ENCODE peak calls at places on chromosomes 12 and 14, in five cellular contexts. One of them, this sample, is unnamed.

GRCh38 chr14:20623798-20624197 is 17.7 kb downstream of the OR6S1 start:
- DNase-seq in RCC 7860: no peak
- DNase-seq in left ventricle myocardium inferior: no peak
- DNase-seq in GM04504: no peak
- DNase-seq in non-pigmented ciliary epithelial cell: no peak
- DNase-seq in this sample: no peak

GRCh38 chr12:31034372-31034771 is 39.3 kb upstream of the DDX11 start:
- DNase-seq in RCC 7860: peak; percentile 19
- DNase-seq in left ventricle myocardium inferior: no peak
- DNase-seq in GM04504: no peak
- DNase-seq in non-pigmented ciliary epithelial cell: no peak
- DNase-seq in this sample: no peak

GRCh38 chr12:112792306-112792705 is 758 bp downstream of the RPH3A start:
- DNase-seq in RCC 7860: no peak
- DNase-seq in left ventricle myocardium inferior: no peak
- DNase-seq in GM04504: no peak
- DNase-seq in non-pigmented ciliary epithelial cell: no peak
- DNase-seq in this sample: no peak

GRCh38 chr14:89466939-89467338 is 49.9 kb upstream of the FOXN3 start:
- DNase-seq in RCC 7860: no peak
- DNase-seq in left ventricle myocardium inferior: peak; percentile 34
- DNase-seq in GM04504: no peak
- DNase-seq in non-pigmented ciliary epithelial cell: no peak
- DNase-seq in this sample: no peak

GRCh38 chr12:30450872-30451271 is 244.8 kb downstream of the IPO8 start:
- DNase-seq in RCC 7860: peak; percentile 66
- DNase-seq in left ventricle myocardium inferior: no peak
- DNase-seq in GM04504: no peak
- DNase-seq in non-pigmented ciliary epithelial cell: no peak
- DNase-seq in this sample: peak; percentile 88

GRCh38 chr14:98580131-98580678 is 691.8 kb downstream of the BCL11B start:
- DNase-seq in RCC 7860: no peak
- DNase-seq in left ventricle myocardium inferior: no peak
- DNase-seq in GM04504: no peak
- DNase-seq in non-pigmented ciliary epithelial cell: no peak
- DNase-seq in this sample: no peak

GRCh38 chr14:64755661-64756265 is 51.5 kb downstream of the PLEKHG3 start:
- DNase-seq in RCC 7860: peak; percentile 40
- DNase-seq in left ventricle myocardium inferior: no peak
- DNase-seq in GM04504: no peak
- DNase-seq in non-pigmented ciliary epithelial cell: no peak
- DNase-seq in this sample: no peak

GRCh38 chr14:23544511-23545447 is 6.8 kb downstream of the ZFHX2 start:
- DNase-seq in RCC 7860: no peak
- DNase-seq in left ventricle myocardium inferior: peak; percentile 61
- DNase-seq in GM04504: no peak
- DNase-seq in non-pigmented ciliary epithelial cell: no peak
- DNase-seq in this sample: no peak

GRCh38 chr14:78048120-78048519 is 122.1 kb upstream of the NRXN3 start:
- DNase-seq in RCC 7860: no peak
- DNase-seq in left ventricle myocardium inferior: no peak
- DNase-seq in GM04504: no peak
- DNase-seq in non-pigmented ciliary epithelial cell: no peak
- DNase-seq in this sample: no peak

GRCh38 chr14:104794099-104794498 is 1.4 kb downstream of the AKT1 start:
- DNase-seq in RCC 7860: no peak
- DNase-seq in left ventricle myocardium inferior: no peak
- DNase-seq in GM04504: no peak
- DNase-seq in non-pigmented ciliary epithelial cell: no peak
- DNase-seq in this sample: peak; percentile 57

GRCh38 chr12:16756833-16757552 is 151.0 kb upstream of the LMO3 start:
- DNase-seq in RCC 7860: no peak
- DNase-seq in left ventricle myocardium inferior: no peak
- DNase-seq in GM04504: no peak
- DNase-seq in non-pigmented ciliary epithelial cell: no peak
- DNase-seq in this sample: no peak

GRCh38 chr14:71267691-71268090 is 360.4 kb downstream of the PCNX1 start:
- DNase-seq in RCC 7860: no peak
- DNase-seq in left ventricle myocardium inferior: no peak
- DNase-seq in GM04504: no peak
- DNase-seq in non-pigmented ciliary epithelial cell: no peak
- DNase-seq in this sample: peak; percentile 14

GRCh38 chr12:97003276-97003675 is 96.2 kb downstream of the NEDD1 start:
- DNase-seq in RCC 7860: no peak
- DNase-seq in left ventricle myocardium inferior: no peak
- DNase-seq in GM04504: no peak
- DNase-seq in non-pigmented ciliary epithelial cell: no peak
- DNase-seq in this sample: no peak

This sample was measured in lung microvascular endothelial cell.